ENCODE peak calls at places on chromosome 10, in nine cellular contexts. One of them, this sample, is unnamed.

GRCh38 chr10:58435297-58435696 is 50.1 kb downstream of the TFAM start:
- DNase-seq in RCC 7860: peak; percentile 99
- DNase-seq in AG08396: peak; percentile 79
- DNase-seq in T-helper 1 cell: no peak
- DNase-seq in activated T-helper 1 cell treated with Interleukin-2 at 50 U/mL for 16 hours: no peak
- DNase-seq in PC-9: peak; percentile 89
- DNase-seq in right cardiac atrium: peak; percentile 69
- DNase-seq in adrenal gland: peak; percentile 31
- DNase-seq in NCI-H526 treated with DMSO at 0.1 percent for 48 hours: no peak
- DNase-seq in this sample: peak; percentile 99

GRCh38 chr10:106078796-106079576 is 1085.5 kb downstream of the SORCS1 start:
- DNase-seq in RCC 7860: no peak
- DNase-seq in AG08396: no peak
- DNase-seq in T-helper 1 cell: no peak
- DNase-seq in activated T-helper 1 cell treated with Interleukin-2 at 50 U/mL for 16 hours: no peak
- DNase-seq in PC-9: no peak
- DNase-seq in right cardiac atrium: no peak
- DNase-seq in adrenal gland: no peak
- DNase-seq in NCI-H526 treated with DMSO at 0.1 percent for 48 hours: no peak
- DNase-seq in this sample: no peak

GRCh38 chr10:93945814-93946213 is 47.9 kb upstream of the PLCE1 start:
- DNase-seq in RCC 7860: no peak
- DNase-seq in AG08396: no peak
- DNase-seq in T-helper 1 cell: no peak
- DNase-seq in activated T-helper 1 cell treated with Interleukin-2 at 50 U/mL for 16 hours: no peak
- DNase-seq in PC-9: no peak
- DNase-seq in right cardiac atrium: no peak
- DNase-seq in adrenal gland: peak; percentile 16
- DNase-seq in NCI-H526 treated with DMSO at 0.1 percent for 48 hours: no peak
- DNase-seq in this sample: no peak

GRCh38 chr10:86365346-86366032 is 1.1 kb downstream of the GRID1 start:
- DNase-seq in RCC 7860: no peak
- DNase-seq in AG08396: no peak
- DNase-seq in T-helper 1 cell: peak; percentile 8
- DNase-seq in activated T-helper 1 cell treated with Interleukin-2 at 50 U/mL for 16 hours: no peak
- DNase-seq in PC-9: no peak
- DNase-seq in right cardiac atrium: no peak
- DNase-seq in adrenal gland: no peak
- DNase-seq in NCI-H526 treated with DMSO at 0.1 percent for 48 hours: no peak
- DNase-seq in this sample: no peak

GRCh38 chr10:90598513-90598912 is 259.3 kb downstream of the HTR7 start:
- DNase-seq in RCC 7860: no peak
- DNase-seq in AG08396: no peak
- DNase-seq in T-helper 1 cell: no peak
- DNase-seq in activated T-helper 1 cell treated with Interleukin-2 at 50 U/mL for 16 hours: no peak
- DNase-seq in PC-9: no peak
- DNase-seq in right cardiac atrium: no peak
- DNase-seq in adrenal gland: no peak
- DNase-seq in NCI-H526 treated with DMSO at 0.1 percent for 48 hours: no peak
- DNase-seq in this sample: no peak

GRCh38 chr10:70283445-70284399 is at the start of gene NPFFR1:
- DNase-seq in RCC 7860: no peak
- DNase-seq in AG08396: no peak
- DNase-seq in T-helper 1 cell: no peak
- DNase-seq in activated T-helper 1 cell treated with Interleukin-2 at 50 U/mL for 16 hours: no peak
- DNase-seq in PC-9: no peak
- DNase-seq in right cardiac atrium: peak; percentile 63
- DNase-seq in adrenal gland: no peak
- DNase-seq in NCI-H526 treated with DMSO at 0.1 percent for 48 hours: no peak
- DNase-seq in this sample: no peak

GRCh38 chr10:133159611-133159949 is 439 bp upstream of the KNDC1 start:
- DNase-seq in RCC 7860: no peak
- DNase-seq in AG08396: no peak
- DNase-seq in T-helper 1 cell: no peak
- DNase-seq in activated T-helper 1 cell treated with Interleukin-2 at 50 U/mL for 16 hours: no peak
- DNase-seq in PC-9: no peak
- DNase-seq in right cardiac atrium: no peak
- DNase-seq in adrenal gland: no peak
- DNase-seq in NCI-H526 treated with DMSO at 0.1 percent for 48 hours: no peak
- DNase-seq in this sample: no peak

GRCh38 chr10:113340255-113340654 is 212.6 kb upstream of the HABP2 start:
- DNase-seq in RCC 7860: no peak
- DNase-seq in AG08396: no peak
- DNase-seq in T-helper 1 cell: no peak
- DNase-seq in activated T-helper 1 cell treated with Interleukin-2 at 50 U/mL for 16 hours: no peak
- DNase-seq in PC-9: no peak
- DNase-seq in right cardiac atrium: no peak
- DNase-seq in adrenal gland: no peak
- DNase-seq in NCI-H526 treated with DMSO at 0.1 percent for 48 hours: no peak
- DNase-seq in this sample: no peak

GRCh38 chr10:129046074-129046681 is 420.9 kb upstream of the MGMT start:
- DNase-seq in RCC 7860: no peak
- DNase-seq in AG08396: no peak
- DNase-seq in T-helper 1 cell: no peak
- DNase-seq in activated T-helper 1 cell treated with Interleukin-2 at 50 U/mL for 16 hours: no peak
- DNase-seq in PC-9: no peak
- DNase-seq in right cardiac atrium: peak; percentile 75
- DNase-seq in adrenal gland: peak; percentile 15
- DNase-seq in NCI-H526 treated with DMSO at 0.1 percent for 48 hours: no peak
- DNase-seq in this sample: no peak

GRCh38 chr10:93189959-93190358 is 116.3 kb downstream of the CYP26A1 start:
- DNase-seq in RCC 7860: no peak
- DNase-seq in AG08396: no peak
- DNase-seq in T-helper 1 cell: no peak
- DNase-seq in activated T-helper 1 cell treated with Interleukin-2 at 50 U/mL for 16 hours: no peak
- DNase-seq in PC-9: peak; percentile 79
- DNase-seq in right cardiac atrium: no peak
- DNase-seq in adrenal gland: no peak
- DNase-seq in NCI-H526 treated with DMSO at 0.1 percent for 48 hours: no peak
- DNase-seq in this sample: no peak

GRCh38 chr10:91653214-91653875 is 20.5 kb upstream of the PPP1R3C start:
- DNase-seq in RCC 7860: peak; percentile 81
- DNase-seq in AG08396: no peak
- DNase-seq in T-helper 1 cell: no peak
- DNase-seq in activated T-helper 1 cell treated with Interleukin-2 at 50 U/mL for 16 hours: no peak
- DNase-seq in PC-9: peak; percentile 32
- DNase-seq in right cardiac atrium: no peak
- DNase-seq in adrenal gland: no peak
- DNase-seq in NCI-H526 treated with DMSO at 0.1 percent for 48 hours: no peak
- DNase-seq in this sample: peak; percentile 77

GRCh38 chr10:102629661-102630614 is 14.3 kb upstream of the TRIM8 start:
- DNase-seq in RCC 7860: peak; percentile 99
- DNase-seq in AG08396: peak; percentile 82
- DNase-seq in T-helper 1 cell: no peak
- DNase-seq in activated T-helper 1 cell treated with Interleukin-2 at 50 U/mL for 16 hours: no peak
- DNase-seq in PC-9: peak; percentile 88
- DNase-seq in right cardiac atrium: peak; percentile 73
- DNase-seq in adrenal gland: no peak
- DNase-seq in NCI-H526 treated with DMSO at 0.1 percent for 48 hours: no peak
- DNase-seq in this sample: peak; percentile 96

GRCh38 chr10:110163841-110164240 is 43.6 kb upstream of the MXI1 start:
- DNase-seq in RCC 7860: no peak
- DNase-seq in AG08396: no peak
- DNase-seq in T-helper 1 cell: no peak
- DNase-seq in activated T-helper 1 cell treated with Interleukin-2 at 50 U/mL for 16 hours: no peak
- DNase-seq in PC-9: no peak
- DNase-seq in right cardiac atrium: no peak
- DNase-seq in adrenal gland: no peak
- DNase-seq in NCI-H526 treated with DMSO at 0.1 percent for 48 hours: no peak
- DNase-seq in this sample: no peak

GRCh38 chr10:101229275-101230184 is at the start of gene LBX1:
- DNase-seq in RCC 7860: no peak
- DNase-seq in AG08396: no peak
- DNase-seq in T-helper 1 cell: no peak
- DNase-seq in activated T-helper 1 cell treated with Interleukin-2 at 50 U/mL for 16 hours: no peak
- DNase-seq in PC-9: no peak
- DNase-seq in right cardiac atrium: no peak
- DNase-seq in adrenal gland: no peak
- DNase-seq in NCI-H526 treated with DMSO at 0.1 percent for 48 hours: no peak
- DNase-seq in this sample: no peak

GRCh38 chr10:37865264-37865663 is 7.9 kb upstream of the ZNF248 start:
- DNase-seq in RCC 7860: peak; percentile 52
- DNase-seq in AG08396: no peak
- DNase-seq in T-helper 1 cell: no peak
- DNase-seq in activated T-helper 1 cell treated with Interleukin-2 at 50 U/mL for 16 hours: no peak
- DNase-seq in PC-9: no peak
- DNase-seq in right cardiac atrium: no peak
- DNase-seq in adrenal gland: no peak
- DNase-seq in NCI-H526 treated with DMSO at 0.1 percent for 48 hours: no peak
- DNase-seq in this sample: no peak

GRCh38 chr10:121497513-121497912 is 100.7 kb downstream of the FGFR2 start:
- DNase-seq in RCC 7860: no peak
- DNase-seq in AG08396: no peak
- DNase-seq in T-helper 1 cell: no peak
- DNase-seq in activated T-helper 1 cell treated with Interleukin-2 at 50 U/mL for 16 hours: no peak
- DNase-seq in PC-9: no peak
- DNase-seq in right cardiac atrium: no peak
- DNase-seq in adrenal gland: no peak
- DNase-seq in NCI-H526 treated with DMSO at 0.1 percent for 48 hours: peak; percentile 29
- DNase-seq in this sample: no peak

GRCh38 chr10:116737582-116738358 is 4.6 kb downstream of the HSPA12A start:
- DNase-seq in RCC 7860: no peak
- DNase-seq in AG08396: no peak
- DNase-seq in T-helper 1 cell: no peak
- DNase-seq in activated T-helper 1 cell treated with Interleukin-2 at 50 U/mL for 16 hours: no peak
- DNase-seq in PC-9: no peak
- DNase-seq in right cardiac atrium: no peak
- DNase-seq in adrenal gland: peak; percentile 35
- DNase-seq in NCI-H526 treated with DMSO at 0.1 percent for 48 hours: no peak
- DNase-seq in this sample: no peak

GRCh38 chr10:73941300-73941699 is 30.4 kb downstream of the PLAU start:
- DNase-seq in RCC 7860: peak; percentile 67
- DNase-seq in AG08396: no peak
- DNase-seq in T-helper 1 cell: no peak
- DNase-seq in activated T-helper 1 cell treated with Interleukin-2 at 50 U/mL for 16 hours: no peak
- DNase-seq in PC-9: peak; percentile 45
- DNase-seq in right cardiac atrium: no peak
- DNase-seq in adrenal gland: no peak
- DNase-seq in NCI-H526 treated with DMSO at 0.1 percent for 48 hours: no peak
- DNase-seq in this sample: no peak

GRCh38 chr10:29428486-29428885 is 139.6 kb downstream of the LYZL1 start:
- DNase-seq in RCC 7860: no peak
- DNase-seq in AG08396: no peak
- DNase-seq in T-helper 1 cell: no peak
- DNase-seq in activated T-helper 1 cell treated with Interleukin-2 at 50 U/mL for 16 hours: no peak
- DNase-seq in PC-9: no peak
- DNase-seq in right cardiac atrium: no peak
- DNase-seq in adrenal gland: no peak
- DNase-seq in NCI-H526 treated with DMSO at 0.1 percent for 48 hours: no peak
- DNase-seq in this sample: no peak

GRCh38 chr10:43255644-43256431 is 11.0 kb downstream of the RASGEF1A start:
- DNase-seq in RCC 7860: no peak
- DNase-seq in AG08396: peak; percentile 67
- DNase-seq in T-helper 1 cell: peak; percentile 19
- DNase-seq in activated T-helper 1 cell treated with Interleukin-2 at 50 U/mL for 16 hours: no peak
- DNase-seq in PC-9: no peak
- DNase-seq in right cardiac atrium: no peak
- DNase-seq in adrenal gland: peak; percentile 53
- DNase-seq in NCI-H526 treated with DMSO at 0.1 percent for 48 hours: no peak
- DNase-seq in this sample: peak; percentile 58

GRCh38 chr10:100811752-100812750 is 66.7 kb downstream of the PAX2 start:
- DNase-seq in RCC 7860: no peak
- DNase-seq in AG08396: no peak
- DNase-seq in T-helper 1 cell: no peak
- DNase-seq in activated T-helper 1 cell treated with Interleukin-2 at 50 U/mL for 16 hours: no peak
- DNase-seq in PC-9: no peak
- DNase-seq in right cardiac atrium: no peak
- DNase-seq in adrenal gland: no peak
- DNase-seq in NCI-H526 treated with DMSO at 0.1 percent for 48 hours: no peak
- DNase-seq in this sample: no peak

GRCh38 chr10:24793648-24794379 is 70.1 kb upstream of the ARHGAP21 start:
- DNase-seq in RCC 7860: no peak
- DNase-seq in AG08396: peak; percentile 30
- DNase-seq in T-helper 1 cell: no peak
- DNase-seq in activated T-helper 1 cell treated with Interleukin-2 at 50 U/mL for 16 hours: no peak
- DNase-seq in PC-9: no peak
- DNase-seq in right cardiac atrium: no peak
- DNase-seq in adrenal gland: no peak
- DNase-seq in NCI-H526 treated with DMSO at 0.1 percent for 48 hours: no peak
- DNase-seq in this sample: no peak

GRCh38 chr10:73486601-73487000 is 9.2 kb downstream of the PPP3CB start:
- DNase-seq in RCC 7860: no peak
- DNase-seq in AG08396: no peak
- DNase-seq in T-helper 1 cell: no peak
- DNase-seq in activated T-helper 1 cell treated with Interleukin-2 at 50 U/mL for 16 hours: no peak
- DNase-seq in PC-9: no peak
- DNase-seq in right cardiac atrium: no peak
- DNase-seq in adrenal gland: no peak
- DNase-seq in NCI-H526 treated with DMSO at 0.1 percent for 48 hours: no peak
- DNase-seq in this sample: no peak

GRCh38 chr10:27558612-27559020 is 54.5 kb downstream of the RAB18 start:
- DNase-seq in RCC 7860: peak; percentile 15
- DNase-seq in AG08396: peak; percentile 54
- DNase-seq in T-helper 1 cell: peak; percentile 18
- DNase-seq in activated T-helper 1 cell treated with Interleukin-2 at 50 U/mL for 16 hours: no peak
- DNase-seq in PC-9: peak; percentile 35
- DNase-seq in right cardiac atrium: peak; percentile 49
- DNase-seq in adrenal gland: peak; percentile 72
- DNase-seq in NCI-H526 treated with DMSO at 0.1 percent for 48 hours: no peak
- DNase-seq in this sample: peak; percentile 56

GRCh38 chr10:11830836-11831519 is 7.8 kb downstream of the PROSER2 start:
- DNase-seq in RCC 7860: no peak
- DNase-seq in AG08396: no peak
- DNase-seq in T-helper 1 cell: no peak
- DNase-seq in activated T-helper 1 cell treated with Interleukin-2 at 50 U/mL for 16 hours: no peak
- DNase-seq in PC-9: peak; percentile 65
- DNase-seq in right cardiac atrium: no peak
- DNase-seq in adrenal gland: no peak
- DNase-seq in NCI-H526 treated with DMSO at 0.1 percent for 48 hours: no peak
- DNase-seq in this sample: no peak

GRCh38 chr10:128268015-128268722 is 141.9 kb upstream of the MKI67 start:
- DNase-seq in RCC 7860: no peak
- DNase-seq in AG08396: no peak
- DNase-seq in T-helper 1 cell: no peak
- DNase-seq in activated T-helper 1 cell treated with Interleukin-2 at 50 U/mL for 16 hours: no peak
- DNase-seq in PC-9: no peak
- DNase-seq in right cardiac atrium: peak; percentile 70
- DNase-seq in adrenal gland: peak; percentile 4
- DNase-seq in NCI-H526 treated with DMSO at 0.1 percent for 48 hours: peak; percentile 4
- DNase-seq in this sample: peak; percentile 63

GRCh38 chr10:52864459-52865106 is 92.0 kb upstream of the MBL2 start:
- DNase-seq in RCC 7860: peak; percentile 94
- DNase-seq in AG08396: peak; percentile 74
- DNase-seq in T-helper 1 cell: no peak
- DNase-seq in activated T-helper 1 cell treated with Interleukin-2 at 50 U/mL for 16 hours: no peak
- DNase-seq in PC-9: peak; percentile 60
- DNase-seq in right cardiac atrium: peak; percentile 58
- DNase-seq in adrenal gland: peak; percentile 41
- DNase-seq in NCI-H526 treated with DMSO at 0.1 percent for 48 hours: no peak
- DNase-seq in this sample: peak; percentile 8

This sample was measured in ACHN.